ENCODE peak calls at places on chromosomes 16 and 17, in four cellular contexts. One of them, this sample, is unnamed.

GRCh38 chr16:51708861-51709260 is 557.8 kb upstream of the SALL1 start:
- DNase-seq in CD8-positive, alpha-beta T cell: no peak
- DNase-seq in psoas muscle: no peak
- DNase-seq in GM23338: no peak
- DNase-seq in this sample: no peak

GRCh38 chr17:41404024-41404651 is 6.7 kb upstream of the KRT31 start:
- DNase-seq in CD8-positive, alpha-beta T cell: peak
- DNase-seq in psoas muscle: no peak
- DNase-seq in GM23338: no peak
- DNase-seq in this sample: no peak

GRCh38 chr16:10744370-10745030 is 858 bp downstream of the NUBP1 start:
- DNase-seq in CD8-positive, alpha-beta T cell: no peak
- DNase-seq in psoas muscle: peak
- DNase-seq in GM23338: no peak
- DNase-seq in this sample: no peak

GRCh38 chr17:43475494-43476089 is 8.2 kb upstream of the DHX8 start:
- DNase-seq in CD8-positive, alpha-beta T cell: no peak
- DNase-seq in psoas muscle: no peak
- DNase-seq in GM23338: no peak
- DNase-seq in this sample: no peak

GRCh38 chr16:50588276-50588675 is 40.1 kb downstream of the NKD1 start:
- DNase-seq in CD8-positive, alpha-beta T cell: no peak
- DNase-seq in psoas muscle: no peak
- DNase-seq in GM23338: no peak
- DNase-seq in this sample: no peak

GRCh38 chr16:81521141-81521626 is 76.6 kb downstream of the CMIP start:
- DNase-seq in CD8-positive, alpha-beta T cell: peak
- DNase-seq in psoas muscle: peak
- DNase-seq in GM23338: no peak
- DNase-seq in this sample: peak

GRCh38 chr17:40097931-40098845 is 2.2 kb downstream of the NR1D1 start:
- DNase-seq in CD8-positive, alpha-beta T cell: no peak
- DNase-seq in psoas muscle: peak
- DNase-seq in GM23338: no peak
- DNase-seq in this sample: no peak

GRCh38 chr17:48490391-48491026 is 40.3 kb downstream of the HOXB1 start:
- DNase-seq in CD8-positive, alpha-beta T cell: no peak
- DNase-seq in psoas muscle: no peak
- DNase-seq in GM23338: no peak
- DNase-seq in this sample: no peak

GRCh38 chr16:58449768-58450167 is 50.2 kb upstream of the NDRG4 start:
- DNase-seq in CD8-positive, alpha-beta T cell: peak
- DNase-seq in psoas muscle: no peak
- DNase-seq in GM23338: no peak
- DNase-seq in this sample: no peak

GRCh38 chr16:10121496-10121895 is 60.7 kb downstream of the GRIN2A start:
- DNase-seq in CD8-positive, alpha-beta T cell: no peak
- DNase-seq in psoas muscle: no peak
- DNase-seq in GM23338: no peak
- DNase-seq in this sample: no peak

GRCh38 chr16:72474511-72475123 is 302.7 kb upstream of the PMFBP1 start:
- DNase-seq in CD8-positive, alpha-beta T cell: no peak
- DNase-seq in psoas muscle: no peak
- DNase-seq in GM23338: no peak
- DNase-seq in this sample: no peak

GRCh38 chr17:81420769-81421462 is 25.7 kb downstream of the BAHCC1 start:
- DNase-seq in CD8-positive, alpha-beta T cell: no peak
- DNase-seq in psoas muscle: peak
- DNase-seq in GM23338: no peak
- DNase-seq in this sample: no peak

GRCh38 chr16:3001316-3001715 is 11.4 kb upstream of the CLDN9 start:
- DNase-seq in CD8-positive, alpha-beta T cell: no peak
- DNase-seq in psoas muscle: no peak
- DNase-seq in GM23338: peak
- DNase-seq in this sample: no peak

GRCh38 chr17:79574108-79574507 is 36.7 kb downstream of the RBFOX3 start:
- DNase-seq in CD8-positive, alpha-beta T cell: no peak
- DNase-seq in psoas muscle: no peak
- DNase-seq in GM23338: no peak
- DNase-seq in this sample: no peak

DNA sequence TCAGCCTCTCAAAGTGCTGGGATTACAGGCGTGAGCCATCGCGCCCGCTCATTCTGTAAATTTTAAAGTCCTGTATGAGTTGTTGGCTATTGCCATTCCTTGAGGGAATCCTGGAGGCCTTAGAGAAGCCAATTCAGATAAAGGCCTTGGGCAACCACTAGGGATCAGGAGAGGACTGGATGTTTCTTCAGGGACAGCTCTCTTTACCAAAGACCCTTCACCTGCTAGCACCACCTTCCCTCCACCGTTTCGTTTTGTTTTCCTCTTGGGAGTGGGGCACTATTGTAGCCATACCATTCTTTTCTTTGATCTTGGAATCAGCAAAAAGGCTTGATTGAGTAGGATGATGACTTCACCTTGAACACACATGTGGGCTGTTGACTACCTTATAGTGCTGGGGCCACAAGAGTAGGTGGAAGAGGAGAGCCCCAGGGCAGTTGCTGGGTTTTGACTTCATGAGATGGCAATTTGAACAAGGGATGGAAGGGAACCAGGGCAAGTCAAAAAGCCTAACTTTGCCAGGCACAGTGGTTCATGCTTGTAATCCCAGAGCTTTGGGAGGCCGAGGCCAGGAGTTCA is 7.0 kb upstream of the ANKRD40CL start:
- DNase-seq in CD8-positive, alpha-beta T cell: no peak
- DNase-seq in psoas muscle: no peak
- DNase-seq in GM23338: peak
- DNase-seq in this sample: no peak
- TF ChIP-seq CTCF in CD8-positive, alpha-beta T cell: no peak
- TF ChIP-seq CTCF in psoas muscle: no peak
- TF ChIP-seq CTCF in GM23338: peak
- TF ChIP-seq CTCF in this sample: no peak

GRCh38 chr16:17276610-17277009 is 194.2 kb downstream of the XYLT1 start:
- DNase-seq in CD8-positive, alpha-beta T cell: no peak
- DNase-seq in psoas muscle: no peak
- DNase-seq in GM23338: no peak
- DNase-seq in this sample: no peak

GRCh38 chr16:17275076-17275732 is 195.6 kb downstream of the XYLT1 start:
- DNase-seq in CD8-positive, alpha-beta T cell: no peak
- DNase-seq in psoas muscle: no peak
- DNase-seq in GM23338: no peak
- DNase-seq in this sample: no peak

GRCh38 chr16:17275989-17276530 is 194.7 kb downstream of the XYLT1 start:
- DNase-seq in CD8-positive, alpha-beta T cell: no peak
- DNase-seq in psoas muscle: no peak
- DNase-seq in GM23338: no peak
- DNase-seq in this sample: no peak

GRCh38 chr16:17278988-17279387 is 191.8 kb downstream of the XYLT1 start:
- DNase-seq in CD8-positive, alpha-beta T cell: no peak
- DNase-seq in psoas muscle: no peak
- DNase-seq in GM23338: no peak
- DNase-seq in this sample: no peak

DNA sequence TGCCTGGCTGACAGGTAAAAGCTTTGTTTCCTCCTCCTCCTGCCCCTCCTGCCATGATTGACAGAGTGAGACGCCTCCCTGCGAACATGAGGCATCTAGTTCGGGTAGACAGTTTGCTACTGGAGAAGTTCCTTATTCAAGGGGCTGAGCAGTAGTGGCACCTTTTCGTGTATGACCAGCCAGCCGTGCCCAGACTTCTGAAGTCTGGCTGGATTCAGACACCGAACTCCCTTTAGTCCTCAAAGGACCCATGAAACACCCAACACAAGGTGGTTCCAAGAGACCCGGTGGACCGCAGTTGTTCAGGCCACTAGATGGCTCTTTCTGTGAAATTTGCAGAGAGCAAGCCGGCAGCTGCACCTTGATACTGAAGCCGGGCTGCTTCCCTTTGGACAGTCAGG is 192.8 kb downstream of the XYLT1 start:
- DNase-seq in CD8-positive, alpha-beta T cell: peak
- DNase-seq in psoas muscle: peak
- DNase-seq in GM23338: peak
- DNase-seq in this sample: peak
- TF ChIP-seq CTCF in CD8-positive, alpha-beta T cell: no peak
- TF ChIP-seq CTCF in psoas muscle: peak
- TF ChIP-seq CTCF in GM23338: peak
- TF ChIP-seq CTCF in this sample: peak

GRCh38 chr16:55711959-55712876 is 56.4 kb downstream of the SLC6A2 start:
- DNase-seq in CD8-positive, alpha-beta T cell: peak
- DNase-seq in psoas muscle: peak
- DNase-seq in GM23338: peak
- DNase-seq in this sample: peak

GRCh38 chr16:55713103-55713502 is 57.3 kb downstream of the SLC6A2 start:
- DNase-seq in CD8-positive, alpha-beta T cell: no peak
- DNase-seq in psoas muscle: no peak
- DNase-seq in GM23338: no peak
- DNase-seq in this sample: no peak

GRCh38 chr16:55709801-55710200 is 54.0 kb downstream of the SLC6A2 start:
- DNase-seq in CD8-positive, alpha-beta T cell: no peak
- DNase-seq in psoas muscle: no peak
- DNase-seq in GM23338: no peak
- DNase-seq in this sample: no peak

GRCh38 chr16:55706739-55707487 is 51.1 kb downstream of the SLC6A2 start:
- DNase-seq in CD8-positive, alpha-beta T cell: no peak
- DNase-seq in psoas muscle: no peak
- DNase-seq in GM23338: no peak
- DNase-seq in this sample: no peak

GRCh38 chr16:55710466-55710865 is 54.7 kb downstream of the SLC6A2 start:
- DNase-seq in CD8-positive, alpha-beta T cell: no peak
- DNase-seq in psoas muscle: no peak
- DNase-seq in GM23338: peak
- DNase-seq in this sample: peak
- TF ChIP-seq CTCF in CD8-positive, alpha-beta T cell: no peak
- TF ChIP-seq CTCF in psoas muscle: no peak
- TF ChIP-seq CTCF in GM23338: no peak
- TF ChIP-seq CTCF in this sample: no peak

DNA sequence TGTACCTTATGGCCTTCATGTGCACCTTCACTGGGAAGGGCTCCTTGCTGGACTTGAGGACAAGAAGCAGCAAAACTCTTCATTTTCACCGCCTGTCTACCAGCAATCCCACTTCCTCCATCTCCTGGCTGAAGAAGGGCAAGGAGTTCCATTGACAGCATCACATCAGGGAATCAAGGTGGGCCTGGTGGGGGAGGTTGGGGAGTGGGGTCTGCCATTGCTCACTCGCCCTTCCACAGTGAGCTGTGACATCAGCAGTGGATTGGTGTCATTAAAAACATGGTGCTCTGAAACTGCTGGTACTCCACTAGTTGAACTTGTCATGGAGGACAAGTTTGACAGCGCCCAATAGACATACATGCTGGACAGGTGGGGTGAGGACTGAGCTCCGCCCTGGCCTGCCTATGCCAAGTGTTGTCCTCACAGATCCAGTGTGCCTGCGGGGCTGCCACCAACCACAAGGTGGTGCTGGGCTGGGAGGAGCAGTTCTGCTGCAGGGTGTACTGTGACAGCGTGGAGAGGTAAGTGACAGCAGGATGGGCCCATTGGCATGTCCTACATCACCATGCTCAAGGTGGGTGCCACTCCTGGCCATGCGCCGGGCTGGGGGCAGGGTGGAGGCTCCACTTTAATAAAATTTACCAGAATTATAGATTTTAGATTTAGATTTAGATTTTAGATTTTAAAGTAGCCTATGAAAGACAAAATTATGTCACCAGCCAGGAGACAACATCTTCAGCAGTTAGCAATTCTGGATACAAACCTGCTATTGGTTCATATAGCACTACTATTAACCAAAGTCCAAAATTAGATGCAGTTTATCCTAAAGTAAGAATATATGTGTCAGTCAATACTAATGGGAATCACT is 1729.1 kb downstream of the TP53TG3F start:
- DNase-seq in CD8-positive, alpha-beta T cell: no peak
- DNase-seq in psoas muscle: no peak
- DNase-seq in GM23338: peak
- DNase-seq in this sample: no peak
- TF ChIP-seq CTCF in CD8-positive, alpha-beta T cell: no peak
- TF ChIP-seq CTCF in psoas muscle: no peak
- TF ChIP-seq CTCF in GM23338: no peak
- TF ChIP-seq CTCF in this sample: no peak

DNA sequence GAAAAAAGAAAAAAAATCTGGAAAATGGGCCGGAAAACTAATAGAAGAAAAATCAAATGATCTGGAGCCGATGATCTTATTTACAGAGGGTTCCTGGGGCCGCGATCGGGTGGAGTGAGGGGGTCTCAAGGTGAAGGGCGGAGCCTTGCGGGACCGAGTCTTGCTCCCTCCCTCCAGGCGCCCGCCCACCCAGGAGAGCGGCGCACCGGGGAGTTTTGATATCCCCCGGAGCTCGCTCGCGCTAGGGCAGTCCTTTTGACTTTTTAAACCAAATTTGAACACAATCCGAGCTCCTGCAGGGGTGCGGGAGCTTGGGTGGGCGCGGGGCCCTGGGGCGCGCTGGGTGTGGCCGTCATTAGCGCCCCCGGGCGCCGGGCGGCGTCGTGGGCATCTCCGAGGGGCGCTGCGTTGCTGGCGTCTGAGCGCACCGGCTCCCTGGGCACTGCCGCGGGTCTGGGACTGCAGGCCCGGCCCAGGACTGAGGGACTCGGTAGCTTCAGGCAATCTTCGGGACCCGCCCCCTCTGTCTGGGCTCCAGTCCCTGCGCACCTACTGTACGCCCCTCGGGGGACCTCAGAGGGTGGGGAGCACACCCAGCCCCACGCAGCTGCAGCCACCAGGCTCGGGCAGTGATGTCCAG is 10.9 kb downstream of the MAF start:
- DNase-seq in CD8-positive, alpha-beta T cell: no peak
- DNase-seq in psoas muscle: peak
- DNase-seq in GM23338: peak
- DNase-seq in this sample: no peak
- TF ChIP-seq CTCF in CD8-positive, alpha-beta T cell: no peak
- TF ChIP-seq CTCF in psoas muscle: no peak
- TF ChIP-seq CTCF in GM23338: peak
- TF ChIP-seq CTCF in this sample: no peak

GRCh38 chr16:88629835-88630234 is 8.5 kb upstream of the IL17C start:
- DNase-seq in CD8-positive, alpha-beta T cell: no peak
- DNase-seq in psoas muscle: no peak
- DNase-seq in GM23338: no peak
- DNase-seq in this sample: no peak

GRCh38 chr16:88627531-88628411 is 10.6 kb upstream of the IL17C start:
- DNase-seq in CD8-positive, alpha-beta T cell: no peak
- DNase-seq in psoas muscle: no peak
- DNase-seq in GM23338: no peak
- DNase-seq in this sample: no peak

GRCh38 chr16:88626646-88627045 is 11.7 kb upstream of the IL17C start:
- DNase-seq in CD8-positive, alpha-beta T cell: no peak
- DNase-seq in psoas muscle: no peak
- DNase-seq in GM23338: no peak
- DNase-seq in this sample: no peak

GRCh38 chr16:88630433-88630832 is 7.9 kb upstream of the IL17C start:
- DNase-seq in CD8-positive, alpha-beta T cell: no peak
- DNase-seq in psoas muscle: no peak
- DNase-seq in GM23338: no peak
- DNase-seq in this sample: no peak

GRCh38 chr16:88628512-88628974 is 9.8 kb upstream of the IL17C start:
- DNase-seq in CD8-positive, alpha-beta T cell: no peak
- DNase-seq in psoas muscle: peak
- DNase-seq in GM23338: peak
- DNase-seq in this sample: peak
- TF ChIP-seq CTCF in CD8-positive, alpha-beta T cell: no peak
- TF ChIP-seq CTCF in psoas muscle: peak
- TF ChIP-seq CTCF in GM23338: peak
- TF ChIP-seq CTCF in this sample: peak

GRCh38 chr16:48029768-48030167 is 126.0 kb downstream of the ABCC12 start:
- DNase-seq in CD8-positive, alpha-beta T cell: no peak
- DNase-seq in psoas muscle: no peak
- DNase-seq in GM23338: no peak
- DNase-seq in this sample: no peak
- TF ChIP-seq CTCF in CD8-positive, alpha-beta T cell: no peak
- TF ChIP-seq CTCF in psoas muscle: no peak
- TF ChIP-seq CTCF in GM23338: peak
- TF ChIP-seq CTCF in this sample: no peak

This sample was measured in nephron progenitor cell.